ENCODE peak calls at places on chromosomes 6 and 20, in six cellular contexts. One of them, this sample, is unnamed.

GRCh38 chr6:14074723-14075503 is 42.7 kb upstream of the CD83 start:
- DNase-seq in hippocampal formation: no peak
- DNase-seq in caudate nucleus: no peak
- DNase-seq in HuH-7.5: no peak
- DNase-seq in NCI-H526: peak
- DNase-seq in EL: peak
- DNase-seq in this sample: no peak

GRCh38 chr6:168834814-168835213 is 393.8 kb downstream of the SMOC2 start:
- DNase-seq in hippocampal formation: no peak
- DNase-seq in caudate nucleus: no peak
- DNase-seq in HuH-7.5: no peak
- DNase-seq in NCI-H526: peak
- DNase-seq in EL: no peak
- DNase-seq in this sample: no peak

GRCh38 chr20:63045991-63046390 is 39.2 kb upstream of the BHLHE23 start:
- DNase-seq in hippocampal formation: no peak
- DNase-seq in caudate nucleus: no peak
- DNase-seq in HuH-7.5: no peak
- DNase-seq in NCI-H526: no peak
- DNase-seq in EL: no peak
- DNase-seq in this sample: no peak

GRCh38 chr6:25524542-25524941 is 127.5 kb upstream of the SCGN start:
- DNase-seq in hippocampal formation: no peak
- DNase-seq in caudate nucleus: no peak
- DNase-seq in HuH-7.5: no peak
- DNase-seq in NCI-H526: no peak
- DNase-seq in EL: no peak
- DNase-seq in this sample: no peak

GRCh38 chr6:89260310-89260709 is 43.2 kb upstream of the GABRR1 start:
- DNase-seq in hippocampal formation: no peak
- DNase-seq in caudate nucleus: no peak
- DNase-seq in HuH-7.5: no peak
- DNase-seq in NCI-H526: no peak
- DNase-seq in EL: no peak
- DNase-seq in this sample: no peak

GRCh38 chr6:93786474-93787330 is 367.3 kb upstream of the EPHA7 start:
- DNase-seq in hippocampal formation: no peak
- DNase-seq in caudate nucleus: no peak
- DNase-seq in HuH-7.5: no peak
- DNase-seq in NCI-H526: no peak
- DNase-seq in EL: no peak
- DNase-seq in this sample: no peak

GRCh38 chr20:22861231-22861980 is 173.7 kb upstream of the SSTR4 start:
- DNase-seq in hippocampal formation: no peak
- DNase-seq in caudate nucleus: no peak
- DNase-seq in HuH-7.5: no peak
- DNase-seq in NCI-H526: no peak
- DNase-seq in EL: no peak
- DNase-seq in this sample: no peak

GRCh38 chr20:16664031-16664430 is 65.8 kb upstream of the SNRPB2 start:
- DNase-seq in hippocampal formation: no peak
- DNase-seq in caudate nucleus: no peak
- DNase-seq in HuH-7.5: no peak
- DNase-seq in NCI-H526: no peak
- DNase-seq in EL: no peak
- DNase-seq in this sample: no peak

GRCh38 chr6:151475653-151476523 is 17.9 kb upstream of the CCDC170 start:
- DNase-seq in hippocampal formation: no peak
- DNase-seq in caudate nucleus: no peak
- DNase-seq in HuH-7.5: no peak
- DNase-seq in NCI-H526: peak
- DNase-seq in EL: peak
- DNase-seq in this sample: peak

GRCh38 chr6:131999545-132000146 is 48.5 kb upstream of the CCN2 start:
- DNase-seq in hippocampal formation: no peak
- DNase-seq in caudate nucleus: no peak
- DNase-seq in HuH-7.5: no peak
- DNase-seq in NCI-H526: no peak
- DNase-seq in EL: no peak
- DNase-seq in this sample: no peak

GRCh38 chr20:48944663-48945297 is 23.3 kb downstream of the ARFGEF2 start:
- DNase-seq in hippocampal formation: no peak
- DNase-seq in caudate nucleus: no peak
- DNase-seq in HuH-7.5: no peak
- DNase-seq in NCI-H526: no peak
- DNase-seq in EL: no peak
- DNase-seq in this sample: no peak

GRCh38 chr20:16846011-16846410 is 97.9 kb downstream of the OTOR start:
- DNase-seq in hippocampal formation: no peak
- DNase-seq in caudate nucleus: no peak
- DNase-seq in HuH-7.5: no peak
- DNase-seq in NCI-H526: no peak
- DNase-seq in EL: no peak
- DNase-seq in this sample: no peak

GRCh38 chr6:106037060-106037459 is 49.1 kb upstream of the PRDM1 start:
- DNase-seq in hippocampal formation: no peak
- DNase-seq in caudate nucleus: no peak
- DNase-seq in HuH-7.5: no peak
- DNase-seq in NCI-H526: no peak
- DNase-seq in EL: peak
- DNase-seq in this sample: no peak

GRCh38 chr6:148713896-148714295 is 32.9 kb upstream of the UST start:
- DNase-seq in hippocampal formation: no peak
- DNase-seq in caudate nucleus: no peak
- DNase-seq in HuH-7.5: no peak
- DNase-seq in NCI-H526: no peak
- DNase-seq in EL: no peak
- DNase-seq in this sample: no peak

GRCh38 chr20:33882481-33882880 is 71.3 kb downstream of the CHMP4B start:
- DNase-seq in hippocampal formation: no peak
- DNase-seq in caudate nucleus: no peak
- DNase-seq in HuH-7.5: no peak
- DNase-seq in NCI-H526: no peak
- DNase-seq in EL: no peak
- DNase-seq in this sample: no peak

GRCh38 chr20:44198872-44199271 is 11.7 kb downstream of the OSER1 start:
- DNase-seq in hippocampal formation: no peak
- DNase-seq in caudate nucleus: no peak
- DNase-seq in HuH-7.5: no peak
- DNase-seq in NCI-H526: no peak
- DNase-seq in EL: no peak
- DNase-seq in this sample: no peak

GRCh38 chr6:45000833-45001232 is 327.3 kb upstream of the RUNX2 start:
- DNase-seq in hippocampal formation: no peak
- DNase-seq in caudate nucleus: no peak
- DNase-seq in HuH-7.5: no peak
- DNase-seq in NCI-H526: no peak
- DNase-seq in EL: no peak
- DNase-seq in this sample: no peak

GRCh38 chr6:151341481-151342195 is 49.7 kb downstream of the ZBTB2 start:
- DNase-seq in hippocampal formation: no peak
- DNase-seq in caudate nucleus: no peak
- DNase-seq in HuH-7.5: no peak
- DNase-seq in NCI-H526: no peak
- DNase-seq in EL: no peak
- DNase-seq in this sample: no peak

GRCh38 chr6:36419295-36419694 is 23.4 kb downstream of the PXT1 start:
- DNase-seq in hippocampal formation: no peak
- DNase-seq in caudate nucleus: no peak
- DNase-seq in HuH-7.5: no peak
- DNase-seq in NCI-H526: no peak
- DNase-seq in EL: no peak
- DNase-seq in this sample: no peak

GRCh38 chr6:75526502-75527127 is 33.0 kb upstream of the FILIP1 start:
- DNase-seq in hippocampal formation: peak
- DNase-seq in caudate nucleus: no peak
- DNase-seq in HuH-7.5: peak
- DNase-seq in NCI-H526: peak
- DNase-seq in EL: peak
- DNase-seq in this sample: peak

GRCh38 chr20:60512436-60512835 is 554.2 kb downstream of the CDH26 start:
- DNase-seq in hippocampal formation: no peak
- DNase-seq in caudate nucleus: no peak
- DNase-seq in HuH-7.5: no peak
- DNase-seq in NCI-H526: no peak
- DNase-seq in EL: peak
- DNase-seq in this sample: no peak

GRCh38 chr6:166464418-166465400 is 82.0 kb upstream of the MPC1 start:
- DNase-seq in hippocampal formation: no peak
- DNase-seq in caudate nucleus: no peak
- DNase-seq in HuH-7.5: no peak
- DNase-seq in NCI-H526: no peak
- DNase-seq in EL: no peak
- DNase-seq in this sample: no peak

GRCh38 chr20:62310757-62311121 is 7.9 kb downstream of the ADRM1 start:
- DNase-seq in hippocampal formation: no peak
- DNase-seq in caudate nucleus: no peak
- DNase-seq in HuH-7.5: no peak
- DNase-seq in NCI-H526: no peak
- DNase-seq in EL: no peak
- DNase-seq in this sample: peak

GRCh38 chr6:121590438-121590837 is 155.0 kb downstream of the GJA1 start:
- DNase-seq in hippocampal formation: no peak
- DNase-seq in caudate nucleus: no peak
- DNase-seq in HuH-7.5: no peak
- DNase-seq in NCI-H526: no peak
- DNase-seq in EL: no peak
- DNase-seq in this sample: no peak

GRCh38 chr20:23114018-23114417 is 27.9 kb upstream of the CD93 start:
- DNase-seq in hippocampal formation: peak
- DNase-seq in caudate nucleus: no peak
- DNase-seq in HuH-7.5: no peak
- DNase-seq in NCI-H526: no peak
- DNase-seq in EL: no peak
- DNase-seq in this sample: no peak

GRCh38 chr6:5995705-5996686 is 10.7 kb downstream of the NRN1 start:
- DNase-seq in hippocampal formation: peak
- DNase-seq in caudate nucleus: no peak
- DNase-seq in HuH-7.5: no peak
- DNase-seq in NCI-H526: peak
- DNase-seq in EL: peak
- DNase-seq in this sample: peak

GRCh38 chr6:79463721-79464120 is 73.5 kb downstream of the LCA5 start:
- DNase-seq in hippocampal formation: no peak
- DNase-seq in caudate nucleus: no peak
- DNase-seq in HuH-7.5: no peak
- DNase-seq in NCI-H526: no peak
- DNase-seq in EL: no peak
- DNase-seq in this sample: no peak

GRCh38 chr6:121652726-121653623 is 217.5 kb downstream of the GJA1 start:
- DNase-seq in hippocampal formation: no peak
- DNase-seq in caudate nucleus: no peak
- DNase-seq in HuH-7.5: no peak
- DNase-seq in NCI-H526: no peak
- DNase-seq in EL: peak
- DNase-seq in this sample: no peak

GRCh38 chr6:121800047-121800446 is 364.6 kb downstream of the GJA1 start:
- DNase-seq in hippocampal formation: no peak
- DNase-seq in caudate nucleus: no peak
- DNase-seq in HuH-7.5: no peak
- DNase-seq in NCI-H526: no peak
- DNase-seq in EL: no peak
- DNase-seq in this sample: no peak

GRCh38 chr6:161342039-161342438 is 68.2 kb upstream of the AGPAT4 start:
- DNase-seq in hippocampal formation: no peak
- DNase-seq in caudate nucleus: no peak
- DNase-seq in HuH-7.5: no peak
- DNase-seq in NCI-H526: no peak
- DNase-seq in EL: no peak
- DNase-seq in this sample: no peak

GRCh38 chr6:150008588-150008987 is 16.7 kb downstream of the RAET1L start:
- DNase-seq in hippocampal formation: no peak
- DNase-seq in caudate nucleus: no peak
- DNase-seq in HuH-7.5: no peak
- DNase-seq in NCI-H526: no peak
- DNase-seq in EL: peak
- DNase-seq in this sample: no peak

GRCh38 chr6:105920071-105920470 is 166.1 kb upstream of the PRDM1 start:
- DNase-seq in hippocampal formation: no peak
- DNase-seq in caudate nucleus: no peak
- DNase-seq in HuH-7.5: no peak
- DNase-seq in NCI-H526: no peak
- DNase-seq in EL: no peak
- DNase-seq in this sample: no peak

GRCh38 chr20:42364446-42364845 is 746.3 kb upstream of the CHD6 start:
- DNase-seq in hippocampal formation: no peak
- DNase-seq in caudate nucleus: no peak
- DNase-seq in HuH-7.5: no peak
- DNase-seq in NCI-H526: no peak
- DNase-seq in EL: no peak
- DNase-seq in this sample: no peak

GRCh38 chr6:30700340-30700739 is 9.6 kb upstream of the NRM start:
- DNase-seq in hippocampal formation: no peak
- DNase-seq in caudate nucleus: no peak
- DNase-seq in HuH-7.5: no peak
- DNase-seq in NCI-H526: no peak
- DNase-seq in EL: no peak
- DNase-seq in this sample: no peak

GRCh38 chr6:26233608-26234420 is 131.2 kb upstream of the BTN3A2 start:
- DNase-seq in hippocampal formation: no peak
- DNase-seq in caudate nucleus: no peak
- DNase-seq in HuH-7.5: no peak
- DNase-seq in NCI-H526: no peak
- DNase-seq in EL: peak
- DNase-seq in this sample: no peak

GRCh38 chr6:110310861-110311446 is 47.2 kb downstream of the METTL24 start:
- DNase-seq in hippocampal formation: no peak
- DNase-seq in caudate nucleus: no peak
- DNase-seq in HuH-7.5: no peak
- DNase-seq in NCI-H526: no peak
- DNase-seq in EL: no peak
- DNase-seq in this sample: no peak

GRCh38 chr6:20534906-20535305 is 649 bp downstream of the CDKAL1 start:
- DNase-seq in hippocampal formation: no peak
- DNase-seq in caudate nucleus: no peak
- DNase-seq in HuH-7.5: no peak
- DNase-seq in NCI-H526: peak
- DNase-seq in EL: peak
- DNase-seq in this sample: no peak

GRCh38 chr6:158518196-158519127 is 41.4 kb upstream of the TMEM181 start:
- DNase-seq in hippocampal formation: peak
- DNase-seq in caudate nucleus: peak
- DNase-seq in HuH-7.5: peak
- DNase-seq in NCI-H526: peak
- DNase-seq in EL: peak
- DNase-seq in this sample: peak

GRCh38 chr6:25010917-25011625 is 75.3 kb upstream of the RIPOR2 start:
- DNase-seq in hippocampal formation: no peak
- DNase-seq in caudate nucleus: no peak
- DNase-seq in HuH-7.5: no peak
- DNase-seq in NCI-H526: no peak
- DNase-seq in EL: peak
- DNase-seq in this sample: no peak